ENCODE peak calls at places on chromosomes 5 and 9, in four cellular contexts. B, N, F and S are unnamed samples.

GRCh38 chr5:76472338-76473336 is 69.6 kb downstream of the IQGAP2 start:
- DNase-seq in N (no peak), B (peak; percentile 23), F (no peak), S (no peak)

GRCh38 chr5:7991125-7991821 is 122.3 kb downstream of the MTRR start:
- DNase-seq in N (no peak), F (no peak), B (no peak), S (no peak)

GRCh38 chr9:121718063-121718462 is 66.6 kb downstream of the DAB2IP start:
- DNase-seq in F (peak; percentile 65), B (no peak), N (no peak), S (no peak)

GRCh38 chr9:16275795-16276624 is 594.5 kb downstream of the BNC2 start:
- DNase-seq in N (no peak), B (no peak), F (no peak), S (no peak)

GRCh38 chr9:11064853-11065252 is 452.1 kb upstream of the PTPRD start:
- DNase-seq in F (no peak), N (no peak), B (no peak), S (no peak)

GRCh38 chr5:135605221-135605620 is 26.4 kb upstream of the CXCL14 start:
- DNase-seq in N (no peak), B (no peak), F (no peak), S (no peak)

GRCh38 chr5:73039082-73039481 is 81.3 kb upstream of the TMEM171 start:
- DNase-seq in F (peak; percentile 13), B (no peak), N (no peak), S (no peak)

GRCh38 chr9:126985870-126986498 is 71.4 kb downstream of the RALGPS1 start:
- DNase-seq in F (peak; percentile 17), B (peak; percentile 24), N (peak; percentile 85), S (peak; percentile 82)

GRCh38 chr9:2107906-2108451 is 92.8 kb downstream of the SMARCA2 start:
- DNase-seq in N (no peak), B (no peak), F (no peak), S (no peak)

GRCh38 chr5:6373081-6373846 is 5.1 kb downstream of the MED10 start:
- DNase-seq in B (no peak), F (no peak), N (no peak), S (no peak)

GRCh38 chr9:114606068-114606467 is 5.0 kb upstream of the TMEM268 start:
- DNase-seq in N (no peak), B (no peak), F (no peak), S (no peak)

GRCh38 chr5:1312993-1313833 is 18.3 kb upstream of the TERT start:
- DNase-seq in B (no peak), F (no peak), N (peak; percentile 45), S (peak; percentile 55)

GRCh38 chr9:137648396-137648795 is 29.6 kb downstream of the EHMT1 start:
- DNase-seq in F (no peak), B (no peak), N (no peak), S (no peak)

GRCh38 chr9:134138292-134138691 is 2.4 kb downstream of the WDR5 start:
- DNase-seq in N (peak; percentile 66), F (no peak), B (no peak), S (peak; percentile 35)

GRCh38 chr9:35688558-35689350 is 971 bp downstream of the TPM2 start:
- DNase-seq in F (peak; percentile 92), N (no peak), B (no peak), S (no peak)

GRCh38 chr5:139222346-139222745 is 24.2 kb upstream of the SIL1 start:
- DNase-seq in N (no peak), B (no peak), F (no peak), S (no peak)

GRCh38 chr9:18668944-18669343 is 195.0 kb downstream of the ADAMTSL1 start:
- DNase-seq in F (no peak), N (no peak), B (no peak), S (no peak)

GRCh38 chr9:86629530-86629929 is 275.3 kb upstream of the TUT7 start:
- DNase-seq in F (no peak), N (no peak), B (no peak), S (no peak)

GRCh38 chr5:103744159-103744558 is 181.6 kb upstream of the NUDT12 start:
- DNase-seq in N (no peak), B (no peak), F (peak; percentile 46), S (no peak)

GRCh38 chr5:158910782-158911692 is 188.7 kb downstream of the EBF1 start:
- DNase-seq in F (peak; percentile 18), N (no peak), B (no peak), S (no peak)

GRCh38 chr5:142178651-142179050 is 70.1 kb downstream of the NDFIP1 start:
- DNase-seq in N (no peak), F (no peak), B (no peak), S (no peak)

GRCh38 chr5:14574124-14574523 is 7.5 kb upstream of the OTULINL start:
- DNase-seq in F (no peak), N (no peak), B (no peak), S (no peak)

GRCh38 chr9:37620386-37620785 is 28.0 kb upstream of the TOMM5 start:
- DNase-seq in B (no peak), F (no peak), N (no peak), S (no peak)

GRCh38 chr9:19074229-19074628 is 25.0 kb downstream of the RRAGA start:
- DNase-seq in N (no peak), F (no peak), B (no peak), S (no peak)

GRCh38 chr9:69519470-69520240 is 152.5 kb downstream of the APBA1 start:
- DNase-seq in N (no peak), B (no peak), F (no peak), S (no peak)

GRCh38 chr9:113594484-113595299 is 131.2 kb downstream of the RGS3 start:
- DNase-seq in N (peak; percentile 44), B (no peak), F (no peak), S (no peak)

GRCh38 chr5:166127766-166128565 is 2163.5 kb upstream of the WWC1 start:
- DNase-seq in N (no peak), F (no peak), B (no peak), S (no peak)

GRCh38 chr5:126811515-126812198 is 34.7 kb downstream of the LMNB1 start:
- DNase-seq in N (no peak), B (no peak), F (peak; percentile 80), S (no peak)

DNA sequence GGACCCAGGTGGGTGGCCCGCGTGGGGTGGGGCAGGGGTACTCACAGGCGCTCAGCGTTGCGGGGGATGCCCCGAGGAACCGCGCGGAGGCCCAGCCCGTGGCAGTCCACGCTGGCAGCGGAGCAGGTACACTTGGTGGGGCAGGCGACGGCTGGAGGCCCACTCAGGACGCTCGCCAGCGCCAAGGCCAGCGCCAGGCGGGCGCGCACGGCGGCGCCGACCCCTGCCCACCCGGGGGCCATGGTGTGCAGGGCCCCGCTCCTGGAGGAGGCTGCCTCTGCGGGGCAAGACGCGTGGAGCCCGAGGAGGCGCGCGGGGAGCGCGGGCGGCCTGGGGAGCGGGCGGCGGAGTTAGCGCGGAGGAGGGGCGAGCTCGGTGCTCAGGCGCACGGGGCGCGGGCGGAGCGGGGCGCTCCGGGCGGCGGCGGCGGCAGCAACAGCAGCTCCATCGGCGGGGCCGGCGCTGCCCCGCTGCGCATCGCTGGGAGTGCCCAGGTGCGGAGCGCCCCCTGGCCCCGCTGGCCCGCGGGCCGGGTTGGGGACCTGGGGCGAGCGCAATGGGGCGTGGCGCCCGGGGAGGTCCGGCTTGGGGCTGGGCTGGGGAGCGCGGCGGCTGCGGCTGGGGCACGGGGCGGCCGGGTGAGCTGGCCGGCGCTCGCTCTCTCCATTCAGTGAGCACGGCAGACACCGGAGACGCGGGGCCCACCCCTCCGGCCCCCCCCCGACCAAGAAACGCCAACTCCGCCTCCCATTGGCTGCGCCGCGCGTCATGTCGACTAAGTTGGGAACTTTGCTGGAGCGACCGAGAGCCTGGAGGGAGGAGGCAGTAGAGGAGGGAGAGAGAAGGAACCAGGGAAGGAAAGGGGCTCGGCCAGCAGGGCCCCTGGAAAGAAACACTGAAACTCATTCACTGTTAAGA is at the start of gene SLIT3:
- DNase-seq in N (no peak), F (peak; percentile 47), B (peak; percentile 89), S (peak; percentile 50)
- TF ChIP-seq POLR2A in N (no peak), F (no peak), B (peak; percentile 22), S (no peak)

DNA sequence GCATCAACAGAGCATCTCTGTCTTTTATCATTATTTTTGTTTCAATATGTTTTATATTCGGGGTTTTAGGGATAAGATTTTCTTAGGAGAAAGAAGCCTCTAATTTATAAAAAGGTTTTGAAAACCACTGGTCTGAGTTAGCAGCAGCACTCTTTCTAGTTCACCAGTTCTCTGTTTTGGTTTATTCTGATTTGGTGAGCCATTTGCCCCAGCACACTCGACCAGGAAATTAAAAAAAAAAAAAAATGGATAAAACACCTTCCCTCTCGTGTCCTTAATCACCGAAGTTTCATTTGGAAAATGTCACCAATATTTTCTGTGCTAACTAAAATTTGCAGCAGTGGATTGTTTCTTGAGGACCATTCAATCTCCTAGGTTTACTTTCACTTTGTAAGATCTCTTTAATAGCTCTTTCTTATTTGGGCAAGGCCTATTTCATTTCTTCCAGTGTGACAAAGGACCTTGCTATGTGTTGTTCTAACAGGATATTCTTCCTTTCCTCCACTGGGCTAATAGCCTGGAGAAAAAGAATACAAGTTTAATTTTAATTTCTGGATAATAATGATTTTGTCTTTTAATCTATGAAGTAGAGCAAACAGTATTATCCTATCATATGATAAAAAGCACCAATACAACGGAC is 57.8 kb upstream of the ANXA1 start:
- DNase-seq in F (peak; percentile 1), B (no peak), N (no peak), S (no peak)
- TF ChIP-seq POLR2A in F (no peak), B (no peak), N (no peak), S (no peak)

GRCh38 chr9:129665008-129665771 is at the start of gene PRRX2:
- DNase-seq in B (peak; percentile 49), N (no peak), F (peak; percentile 43), S (no peak)
- TF ChIP-seq POLR2A in B (no peak), N (no peak), F (peak; percentile 52), S (no peak)

GRCh38 chr5:151158287-151158661 is 695 bp upstream of the ANXA6 start:
- DNase-seq in B (no peak), N (no peak), F (no peak), S (no peak)

GRCh38 chr5:151157426-151158286 is at the start of gene ANXA6:
- DNase-seq in F (peak; percentile 73), B (peak; percentile 94), N (peak; percentile 77), S (peak; percentile 81)

GRCh38 chr5:151155149-151155776 is 2.3 kb downstream of the ANXA6 start:
- DNase-seq in B (no peak), F (peak; percentile 27), N (no peak), S (peak; percentile 55)

GRCh38 chr5:151155777-151156731 is 1.5 kb downstream of the ANXA6 start:
- DNase-seq in N (no peak), F (peak; percentile 68), B (no peak), S (peak; percentile 31)

GRCh38 chr5:151156732-151157402 is 712 bp downstream of the ANXA6 start:
- DNase-seq in F (peak; percentile 23), B (no peak), N (no peak), S (no peak)
- TF ChIP-seq POLR2A in F (no peak), B (no peak), N (no peak), S (no peak)